ENCODE peak calls at places on chromosomes 3 and 15, in four cellular contexts. C, T, E and P are unnamed samples.

GRCh38 chr3:50442940-50443579 is 60.4 kb downstream of the CACNA2D2 start:
- DNase-seq in C (no peak), T (no peak), E (peak; percentile 95), P (no peak)

GRCh38 chr3:186772886-186773417 is 10.4 kb upstream of the EIF4A2 start:
- DNase-seq in C (peak; percentile 86), T (peak; percentile 46), E (peak; percentile 41), P (peak; percentile 80)

GRCh38 chr3:113039546-113039945 is 48.8 kb downstream of the GTPBP8 start:
- DNase-seq in C (no peak), T (no peak), E (no peak), P (no peak)

GRCh38 chr3:113097821-113098516 is 107.2 kb downstream of the GTPBP8 start:
- DNase-seq in C (no peak), T (peak; percentile 84), E (peak; percentile 54), P (no peak)

GRCh38 chr3:171487382-171487781 is 27.2 kb upstream of the TNIK start:
- DNase-seq in C (no peak), T (no peak), E (no peak), P (no peak)

GRCh38 chr3:187987919-187988318 is 166.0 kb upstream of the LPP start:
- DNase-seq in C (no peak), T (no peak), E (no peak), P (peak; percentile 46)

GRCh38 chr3:44995142-44995770 is 19.2 kb downstream of the EXOSC7 start:
- DNase-seq in C (no peak), T (peak; percentile 83), E (peak; percentile 41), P (no peak)

GRCh38 chr3:119731545-119732343 is 28.9 kb downstream of the CFAP91 start:
- DNase-seq in C (no peak), T (peak; percentile 65), E (peak; percentile 52), P (no peak)

GRCh38 chr15:60563539-60564404 is 84.8 kb upstream of the ICE2 start:
- DNase-seq in C (no peak), T (no peak), E (no peak), P (peak; percentile 64)